ENCODE peak calls at places on chromosomes 6 and 20, in seven cellular contexts. C is fibroblast of lung, Z is HCT116, J is SK-N-SH, V is PC-9, O is GM23248, X is K562. R is an unnamed sample.
A peak's percentile ranks its signal among the peaks of the same experiment; 100 is the strongest.

GRCh38 chr6:144343736-144344428 is 58.7 kb downstream of the UTRN start:
- DNase-seq in C (no peak), Z (no peak), J (no peak), V (no peak), O (no peak), X (no peak), R (no peak)

GRCh38 chr6:50952092-50952932 is 133.6 kb downstream of the TFAP2B start:
- DNase-seq in C (no peak), Z (no peak), J (no peak), V (no peak), O (no peak), X (peak; percentile 68), R (peak; percentile 54)

GRCh38 chr6:22399693-22400092 is 102.9 kb upstream of the PRL start:
- DNase-seq in C (peak; percentile 65), Z (no peak), J (no peak), V (no peak), O (peak; percentile 55), X (no peak), R (peak; percentile 86)

GRCh38 chr6:136225496-136225895 is 24.6 kb downstream of the MTFR2 start:
- DNase-seq in C (peak; percentile 12), Z (no peak), J (no peak), V (no peak), O (peak; percentile 33), X (peak; percentile 50), R (no peak)

GRCh38 chr6:82143041-82143481 is 104.5 kb downstream of the IBTK start:
- DNase-seq in C (peak; percentile 26), Z (no peak), J (no peak), V (no peak), O (peak; percentile 90), X (no peak), R (no peak)

GRCh38 chr20:18005170-18005989 is 36.6 kb downstream of the MGME1 start:
- DNase-seq in C (no peak), Z (no peak), J (no peak), V (peak; percentile 80), O (no peak), X (no peak), R (no peak)

GRCh38 chr6:15977050-15977449 is 151.8 kb upstream of the MYLIP start:
- DNase-seq in C (no peak), Z (no peak), J (no peak), V (no peak), O (no peak), X (peak; percentile 71), R (no peak)

GRCh38 chr6:39543950-39544349 is 181.3 kb downstream of the KIF6 start:
- DNase-seq in C (peak; percentile 52), Z (no peak), J (no peak), V (no peak), O (no peak), X (no peak), R (no peak)

GRCh38 chr6:106356382-106356781 is 4.1 kb upstream of the CRYBG1 start:
- DNase-seq in C (no peak), Z (no peak), J (no peak), V (no peak), O (peak; percentile 5), X (no peak), R (no peak)

GRCh38 chr6:134007077-134007476 is 45.3 kb downstream of the SLC2A12 start:
- DNase-seq in C (no peak), Z (no peak), J (no peak), V (peak; percentile 84), O (no peak), X (no peak), R (peak; percentile 50)

GRCh38 chr20:54044156-54044555 is 26.2 kb downstream of the BCAS1 start:
- DNase-seq in C (peak; percentile 83), Z (no peak), J (no peak), V (no peak), O (peak; percentile 93), X (peak; percentile 66), R (peak; percentile 55)

GRCh38 chr20:8454137-8454712 is 322.2 kb downstream of the PLCB1 start:
- DNase-seq in C (peak; percentile 93), Z (peak; percentile 41), J (peak; percentile 8), V (no peak), O (peak; percentile 97), X (no peak), R (peak; percentile 81)

GRCh38 chr6:18214003-18214402 is 50.3 kb downstream of the DEK start:
- DNase-seq in C (no peak), Z (no peak), J (no peak), V (no peak), O (no peak), X (no peak), R (no peak)

GRCh38 chr6:89311853-89312531 is 3.1 kb downstream of the GABRR2 start:
- DNase-seq in C (peak; percentile 77), Z (no peak), J (no peak), V (peak; percentile 31), O (peak; percentile 80), X (peak; percentile 23), R (peak; percentile 48)

GRCh38 chr6:87847135-87847829 is 145.2 kb upstream of the AKIRIN2 start:
- DNase-seq in C (no peak), Z (no peak), J (no peak), V (no peak), O (no peak), X (no peak), R (no peak)

GRCh38 chr6:13508711-13509705 is 21.6 kb upstream of the GFOD1 start:
- DNase-seq in C (peak; percentile 91), Z (no peak), J (no peak), V (no peak), O (peak; percentile 79), X (no peak), R (peak; percentile 56)

GRCh38 chr6:52672422-52673025 is 1.6 kb downstream of the TMEM14A start:
- DNase-seq in C (peak; percentile 49), Z (peak; percentile 52), J (no peak), V (peak; percentile 38), O (peak; percentile 45), X (no peak), R (peak; percentile 91)

GRCh38 chr20:41136695-41137411 is 490 bp upstream of the PLCG1 start:
- DNase-seq in C (peak; percentile 80), Z (peak; percentile 35), J (peak; percentile 99), V (peak; percentile 92), O (peak; percentile 92), X (peak; percentile 91), R (peak; percentile 85)

GRCh38 chr20:51750037-51750769 is 18.0 kb downstream of the ATP9A start:
- DNase-seq in C (peak; percentile 92), Z (peak; percentile 96), J (peak; percentile 36), V (peak; percentile 94), O (peak; percentile 98), X (no peak), R (peak; percentile 100)

GRCh38 chr6:29631860-29632731 is 887 bp downstream of the GABBR1 start:
- DNase-seq in C (peak; percentile 70), Z (no peak), J (peak; percentile 88), V (peak; percentile 77), O (peak; percentile 58), X (peak; percentile 91), R (peak; percentile 10)

DNA sequence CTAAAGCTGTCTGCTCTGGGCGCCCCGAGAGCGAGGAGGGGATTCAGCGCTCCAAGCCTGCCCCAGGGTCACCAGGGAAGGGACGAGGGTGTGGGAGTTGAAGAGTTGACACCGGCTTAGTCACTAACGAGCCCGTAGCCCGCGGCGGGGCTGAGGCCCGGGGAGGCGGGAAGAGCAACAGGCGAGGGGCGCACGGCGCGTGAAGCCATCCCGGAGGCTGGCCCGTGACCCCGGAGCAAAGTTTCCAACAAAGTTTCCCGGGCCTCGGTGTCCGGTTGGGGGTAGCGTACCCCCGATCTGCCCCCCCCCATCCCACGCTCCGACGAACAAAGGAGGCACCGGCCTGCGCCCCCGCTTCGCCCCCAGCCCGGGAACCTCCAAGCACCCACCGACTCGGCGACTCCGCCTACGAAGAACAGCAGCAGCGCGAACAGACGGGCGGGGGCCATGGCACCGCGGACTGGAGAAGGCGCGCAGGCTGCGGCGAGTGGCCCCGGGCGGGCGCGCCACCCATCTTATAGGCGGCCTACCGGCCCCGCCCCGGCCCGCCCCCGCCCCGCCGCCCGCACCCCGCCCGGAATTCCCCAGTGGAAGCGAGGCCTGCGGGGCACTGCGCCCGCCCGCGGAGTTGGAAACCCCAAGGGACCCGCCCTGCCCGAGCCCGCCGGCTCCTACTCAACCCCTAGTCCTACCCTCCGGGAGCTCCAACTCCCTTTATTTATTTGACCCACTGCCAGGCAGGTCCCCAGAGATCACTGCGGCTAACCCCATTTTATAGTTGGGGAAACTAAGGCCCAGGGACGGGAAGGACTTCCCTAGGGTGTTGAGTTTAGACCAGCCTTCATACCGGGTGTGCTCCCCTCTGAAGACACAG is at the start of gene SDC4:
- DNase-seq in C (peak; percentile 62), Z (no peak), J (peak; percentile 85), V (peak; percentile 80), O (peak; percentile 88), X (peak; percentile 76), R (peak; percentile 71)
- H3K27ac ChIP-seq in C (peak within 1 kb of the TSS; percentile 83), Z (peak within 1 kb of the TSS; percentile 82), J (peak within 1 kb of the TSS; percentile 40), V (peak within 1 kb of the TSS; percentile 92), O (peak within 1 kb of the TSS; percentile 99), X (peak within 1 kb of the TSS; percentile 67), R (peak within 1 kb of the TSS; percentile 95)

DNA sequence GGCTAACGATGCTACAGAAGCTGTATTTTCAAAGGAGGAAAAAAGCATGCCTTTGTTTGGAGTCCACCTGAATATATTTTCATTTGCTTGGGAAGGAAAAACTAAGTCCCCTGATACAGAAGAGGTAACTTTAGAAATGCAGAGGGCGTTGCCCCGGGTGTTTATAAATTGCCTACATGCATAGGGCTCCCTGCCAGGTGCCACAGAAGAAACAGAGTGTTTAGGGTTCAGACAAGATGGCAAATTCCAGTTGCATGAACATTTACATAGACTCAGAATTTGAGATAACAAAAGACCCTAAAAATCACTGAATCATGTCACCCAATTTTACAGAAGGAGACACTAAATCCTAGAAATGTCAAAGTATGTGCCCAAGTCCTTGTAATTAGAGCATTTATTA is 19.9 kb downstream of the RIN2 start:
- DNase-seq in C (no peak), Z (no peak), J (no peak), V (no peak), O (peak; percentile 29), X (no peak), R (no peak)
- H3K4me2 ChIP-seq in C (no peak overlapping the region), Z (no peak overlapping the region), J (no peak overlapping the region), V (no peak overlapping the region), O (no peak overlapping the region), X (no peak overlapping the region), R (no peak overlapping the region)

DNA sequence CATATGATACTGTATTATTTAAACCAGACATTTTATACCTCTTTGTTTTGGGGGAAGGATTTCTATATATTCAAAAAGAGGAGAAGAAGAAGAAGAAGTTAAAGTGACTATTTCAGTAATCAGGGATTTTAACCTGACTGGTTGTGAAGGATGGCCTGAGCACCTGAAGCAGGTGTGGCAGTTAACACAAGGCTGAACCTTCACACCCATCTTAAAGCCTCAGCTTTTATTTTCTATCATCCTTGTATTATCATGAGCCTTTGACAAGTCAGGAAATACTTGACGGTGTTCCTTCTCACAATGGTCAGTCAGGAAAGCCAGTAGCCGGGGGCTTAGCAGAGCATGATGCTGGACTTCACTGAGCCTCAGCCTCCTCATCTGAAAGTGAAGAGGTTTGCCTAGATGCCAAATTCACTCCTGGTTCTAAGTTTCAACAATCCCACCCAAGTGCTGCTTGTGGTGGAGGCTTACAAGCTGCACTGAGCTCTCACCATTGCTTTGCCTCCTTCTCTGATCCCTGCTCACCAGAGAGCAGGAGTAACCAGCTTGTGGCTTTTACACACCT is 117.2 kb downstream of the JAG1 start:
- DNase-seq in C (no peak), Z (no peak), J (no peak), V (no peak), O (no peak), X (no peak), R (no peak)
- H3K27ac ChIP-seq in C (no peak overlapping the region), Z (no peak overlapping the region), J (no peak overlapping the region), V (peak overlapping the region; percentile 66), O (peak overlapping the region; percentile 17), X (no peak overlapping the region), R (peak overlapping the region; percentile 96)

DNA sequence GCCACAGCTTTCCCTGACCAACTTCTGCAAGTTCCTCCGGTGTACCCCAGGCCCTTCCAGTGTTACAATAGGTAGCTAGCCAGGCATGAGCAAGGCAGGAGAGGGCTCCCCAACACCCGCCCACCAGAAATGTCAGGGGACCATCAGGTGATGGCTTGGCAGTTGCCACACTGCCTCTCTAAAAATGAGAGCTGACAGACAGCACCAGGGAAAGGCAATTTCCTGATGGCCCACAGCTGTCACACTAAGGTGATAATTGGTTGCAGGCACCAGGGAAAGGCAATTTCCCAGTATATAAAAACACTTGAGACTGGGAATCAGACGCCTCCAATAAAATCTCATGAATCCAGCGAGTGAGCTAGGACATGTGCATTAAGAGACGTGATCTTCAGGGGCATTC is 49.9 kb downstream of the PXDC1 start:
- DNase-seq in C (no peak), Z (no peak), J (no peak), V (no peak), O (no peak), X (no peak), R (no peak)
- H3K4me2 ChIP-seq in C (no peak overlapping the region), Z (no peak overlapping the region), J (no peak overlapping the region), V (no peak overlapping the region), O (no peak overlapping the region), X (no peak overlapping the region), R (no peak overlapping the region)

R was measured in PC-3.